ENCODE peak calls at places on chromosomes 7 and 10, in nine cellular contexts. O is activated T-cell treated with anti-CD3 and anti-CD28 coated beads for 4 hours; Q is anterior cingulate cortex; I is glomerular endothelial cell; L is effector CD4-positive, alpha-beta T cell; G is stromal cell of bone marrow; F is AG08395; W is stimulated activated naive B cell treated with anti-CD40 and anti-IgM and Interleukin-4, amounts not matched to agents 10 μg/mL and 1 μg/mL and 100 μg/mL, for 72 hours; A is OCI-LY7. Y is an unnamed sample.

GRCh38 chr10:7354330-7355047 is 56.3 kb downstream of the SFMBT2 start:
- DNase-seq in L (no peak), Q (no peak), W (no peak), A (no peak), I (no peak), G (peak; percentile 2), O (no peak), F (no peak), Y (no peak)

GRCh38 chr7:155889636-155890508 is 77.6 kb upstream of the SHH start:
- DNase-seq in Q (no peak), W (no peak), F (no peak), A (no peak), O (no peak), G (no peak), L (no peak), I (no peak), Y (no peak)

GRCh38 chr10:6050801-6051445 is 11.2 kb downstream of the IL2RA start:
- DNase-seq in O (peak; percentile 80), F (peak; percentile 66), W (peak; percentile 98), L (peak; percentile 90), I (no peak), Q (no peak), A (peak; percentile 90), G (no peak), Y (peak; percentile 81)

GRCh38 chr7:94375713-94376112 is 19.0 kb upstream of the COL1A2 start:
- DNase-seq in W (no peak), G (peak; percentile 94), O (no peak), I (peak; percentile 56), F (peak; percentile 77), A (no peak), Q (no peak), L (no peak), Y (no peak)

GRCh38 chr7:2527505-2528464 is 8.2 kb downstream of the LFNG start:
- DNase-seq in Q (no peak), O (peak; percentile 61), G (peak; percentile 57), W (no peak), F (peak; percentile 76), I (no peak), L (peak; percentile 58), A (no peak), Y (no peak)

GRCh38 chr7:153772966-153773365 is 279.2 kb upstream of the DPP6 start:
- DNase-seq in W (no peak), Q (no peak), O (no peak), A (no peak), F (no peak), I (no peak), L (no peak), G (no peak), Y (no peak)

GRCh38 chr7:2724453-2725177 is 36.6 kb downstream of the AMZ1 start:
- DNase-seq in W (no peak), O (no peak), F (no peak), A (no peak), I (no peak), Q (no peak), L (no peak), G (no peak), Y (no peak)

GRCh38 chr7:131011976-131012375 is 278.0 kb upstream of the KLF14 start:
- DNase-seq in L (no peak), W (no peak), G (peak; percentile 67), A (no peak), Q (no peak), I (no peak), F (peak; percentile 78), O (no peak), Y (no peak)

GRCh38 chr10:10438335-10439123 is 579.1 kb upstream of the CELF2 start:
- DNase-seq in L (no peak), W (no peak), F (no peak), G (no peak), A (no peak), O (no peak), Q (no peak), I (no peak), Y (no peak)

Y was measured in left lobe of liver.